ENCODE peak calls at places on chromosomes 1 and 21, in six cellular contexts. E, K, R, V, U and Y are unnamed samples.
A peak's percentile ranks its signal among the peaks of the same experiment; 100 is the strongest.

GRCh38 chr1:195733826-195734225 is 874.4 kb downstream of the KCNT2 start:
- DNase-seq in R (no peak), E (no peak), U (no peak), V (no peak), K (no peak), Y (no peak)

GRCh38 chr1:20381045-20381641 is 90.5 kb downstream of the VWA5B1 start:
- DNase-seq in U (no peak), R (no peak), E (no peak), K (no peak), V (no peak), Y (no peak)

GRCh38 chr1:27563407-27564263 is 40.3 kb downstream of the AHDC1 start:
- DNase-seq in E (no peak), R (no peak), V (peak; percentile 74), K (no peak), U (no peak), Y (no peak)

GRCh38 chr1:17013598-17014320 is 2.0 kb upstream of the ATP13A2 start:
- DNase-seq in E (no peak), V (no peak), K (no peak), R (no peak), U (no peak), Y (no peak)

GRCh38 chr1:14842891-14843290 is 244.4 kb downstream of the KAZN start:
- DNase-seq in R (no peak), V (no peak), K (no peak), E (no peak), U (no peak), Y (no peak)

GRCh38 chr1:73194965-73195364 is 912.6 kb upstream of the NEGR1 start:
- DNase-seq in U (no peak), R (no peak), K (no peak), V (no peak), E (no peak), Y (no peak)

GRCh38 chr21:26806734-26807372 is 38.4 kb downstream of the ADAMTS1 start:
- DNase-seq in K (no peak), V (no peak), E (no peak), U (no peak), R (no peak), Y (no peak)

GRCh38 chr1:206831605-206832004 is 33.8 kb upstream of the IL20 start:
- DNase-seq in R (no peak), U (no peak), V (no peak), E (no peak), K (no peak), Y (no peak)